ENCODE peak calls at places on chromosomes 13 and 19, in eight cellular contexts. One of them, this sample, is unnamed.

GRCh38 chr19:30719189-30719990 is 347.2 kb downstream of the ZNF536 start:
- DNase-seq in psoas muscle: peak
- DNase-seq in fibroblast of lung: peak
- DNase-seq in MM.1S: peak
- DNase-seq in pancreas: peak
- DNase-seq in AG04450: no peak
- DNase-seq in epithelial cell of proximal tubule: no peak
- DNase-seq in tibial artery: no peak
- DNase-seq in this sample: peak

GRCh38 chr19:55468054-55468393 is 3.5 kb upstream of the C19orf85 start:
- DNase-seq in psoas muscle: no peak
- DNase-seq in fibroblast of lung: no peak
- DNase-seq in MM.1S: no peak
- DNase-seq in pancreas: no peak
- DNase-seq in AG04450: no peak
- DNase-seq in epithelial cell of proximal tubule: no peak
- DNase-seq in tibial artery: no peak
- DNase-seq in this sample: no peak

GRCh38 chr19:19642506-19643157 is 825 bp downstream of the GMIP start:
- DNase-seq in psoas muscle: no peak
- DNase-seq in fibroblast of lung: no peak
- DNase-seq in MM.1S: no peak
- DNase-seq in pancreas: no peak
- DNase-seq in AG04450: no peak
- DNase-seq in epithelial cell of proximal tubule: no peak
- DNase-seq in tibial artery: no peak
- DNase-seq in this sample: peak

GRCh38 chr19:41999071-41999877 is 5.2 kb upstream of the ATP1A3 start:
- DNase-seq in psoas muscle: no peak
- DNase-seq in fibroblast of lung: no peak
- DNase-seq in MM.1S: peak
- DNase-seq in pancreas: no peak
- DNase-seq in AG04450: no peak
- DNase-seq in epithelial cell of proximal tubule: no peak
- DNase-seq in tibial artery: no peak
- DNase-seq in this sample: no peak

GRCh38 chr13:45215392-45216077 is 14.7 kb upstream of the KCTD4 start:
- DNase-seq in psoas muscle: no peak
- DNase-seq in fibroblast of lung: no peak
- DNase-seq in MM.1S: no peak
- DNase-seq in pancreas: no peak
- DNase-seq in AG04450: no peak
- DNase-seq in epithelial cell of proximal tubule: no peak
- DNase-seq in tibial artery: no peak
- DNase-seq in this sample: peak

GRCh38 chr19:6066661-6067646 is 43.3 kb downstream of the RFX2 start:
- DNase-seq in psoas muscle: peak
- DNase-seq in fibroblast of lung: peak
- DNase-seq in MM.1S: no peak
- DNase-seq in pancreas: peak
- DNase-seq in AG04450: no peak
- DNase-seq in epithelial cell of proximal tubule: peak
- DNase-seq in tibial artery: peak
- DNase-seq in this sample: peak

GRCh38 chr19:2476451-2477140 is 669 bp downstream of the GADD45B start:
- DNase-seq in psoas muscle: peak
- DNase-seq in fibroblast of lung: peak
- DNase-seq in MM.1S: peak
- DNase-seq in pancreas: peak
- DNase-seq in AG04450: no peak
- DNase-seq in epithelial cell of proximal tubule: no peak
- DNase-seq in tibial artery: peak
- DNase-seq in this sample: peak

GRCh38 chr19:53002479-53002878 is 11.2 kb upstream of the ERVV-1 start:
- DNase-seq in psoas muscle: no peak
- DNase-seq in fibroblast of lung: no peak
- DNase-seq in MM.1S: no peak
- DNase-seq in pancreas: no peak
- DNase-seq in AG04450: no peak
- DNase-seq in epithelial cell of proximal tubule: no peak
- DNase-seq in tibial artery: no peak
- DNase-seq in this sample: no peak

GRCh38 chr19:28553005-28553404 is 659.9 kb downstream of the UQCRFS1 start:
- DNase-seq in psoas muscle: no peak
- DNase-seq in fibroblast of lung: peak
- DNase-seq in MM.1S: no peak
- DNase-seq in pancreas: no peak
- DNase-seq in AG04450: no peak
- DNase-seq in epithelial cell of proximal tubule: no peak
- DNase-seq in tibial artery: no peak
- DNase-seq in this sample: no peak

GRCh38 chr13:42275098-42275471 is 3.1 kb downstream of the AKAP11 start:
- DNase-seq in psoas muscle: no peak
- DNase-seq in fibroblast of lung: no peak
- DNase-seq in MM.1S: peak
- DNase-seq in pancreas: no peak
- DNase-seq in AG04450: no peak
- DNase-seq in epithelial cell of proximal tubule: no peak
- DNase-seq in tibial artery: no peak
- DNase-seq in this sample: no peak

GRCh38 chr13:101511766-101512165 is 59.3 kb downstream of the ITGBL1 start:
- DNase-seq in psoas muscle: no peak
- DNase-seq in fibroblast of lung: peak
- DNase-seq in MM.1S: no peak
- DNase-seq in pancreas: no peak
- DNase-seq in AG04450: no peak
- DNase-seq in epithelial cell of proximal tubule: no peak
- DNase-seq in tibial artery: no peak
- DNase-seq in this sample: peak

GRCh38 chr19:8335343-8336071 is 7.6 kb downstream of the KANK3 start:
- DNase-seq in psoas muscle: no peak
- DNase-seq in fibroblast of lung: no peak
- DNase-seq in MM.1S: no peak
- DNase-seq in pancreas: no peak
- DNase-seq in AG04450: no peak
- DNase-seq in epithelial cell of proximal tubule: no peak
- DNase-seq in tibial artery: no peak
- DNase-seq in this sample: no peak

GRCh38 chr19:6514926-6515325 is 12.8 kb upstream of the TUBB4A start:
- DNase-seq in psoas muscle: no peak
- DNase-seq in fibroblast of lung: no peak
- DNase-seq in MM.1S: no peak
- DNase-seq in pancreas: no peak
- DNase-seq in AG04450: no peak
- DNase-seq in epithelial cell of proximal tubule: no peak
- DNase-seq in tibial artery: no peak
- DNase-seq in this sample: no peak

GRCh38 chr13:59681630-59682311 is 482.0 kb downstream of the DIAPH3 start:
- DNase-seq in psoas muscle: no peak
- DNase-seq in fibroblast of lung: no peak
- DNase-seq in MM.1S: no peak
- DNase-seq in pancreas: no peak
- DNase-seq in AG04450: no peak
- DNase-seq in epithelial cell of proximal tubule: no peak
- DNase-seq in tibial artery: no peak
- DNase-seq in this sample: peak

GRCh38 chr13:59677430-59677829 is 486.3 kb downstream of the DIAPH3 start:
- DNase-seq in psoas muscle: no peak
- DNase-seq in fibroblast of lung: no peak
- DNase-seq in MM.1S: no peak
- DNase-seq in pancreas: no peak
- DNase-seq in AG04450: no peak
- DNase-seq in epithelial cell of proximal tubule: no peak
- DNase-seq in tibial artery: no peak
- DNase-seq in this sample: no peak

GRCh38 chr13:59677966-59678814 is 485.5 kb downstream of the DIAPH3 start:
- DNase-seq in psoas muscle: no peak
- DNase-seq in fibroblast of lung: peak
- DNase-seq in MM.1S: peak
- DNase-seq in pancreas: peak
- DNase-seq in AG04450: peak
- DNase-seq in epithelial cell of proximal tubule: no peak
- DNase-seq in tibial artery: no peak
- DNase-seq in this sample: peak

GRCh38 chr13:59679239-59679638 is 484.5 kb downstream of the DIAPH3 start:
- DNase-seq in psoas muscle: no peak
- DNase-seq in fibroblast of lung: no peak
- DNase-seq in MM.1S: no peak
- DNase-seq in pancreas: no peak
- DNase-seq in AG04450: no peak
- DNase-seq in epithelial cell of proximal tubule: no peak
- DNase-seq in tibial artery: no peak
- DNase-seq in this sample: no peak

GRCh38 chr13:59680429-59681024 is 483.2 kb downstream of the DIAPH3 start:
- DNase-seq in psoas muscle: no peak
- DNase-seq in fibroblast of lung: peak
- DNase-seq in MM.1S: peak
- DNase-seq in pancreas: no peak
- DNase-seq in AG04450: no peak
- DNase-seq in epithelial cell of proximal tubule: no peak
- DNase-seq in tibial artery: no peak
- DNase-seq in this sample: peak
- TF ChIP-seq CTCF in psoas muscle: peak
- TF ChIP-seq CTCF in fibroblast of lung: peak
- TF ChIP-seq CTCF in MM.1S: peak
- TF ChIP-seq CTCF in pancreas: peak
- TF ChIP-seq CTCF in AG04450: peak
- TF ChIP-seq CTCF in epithelial cell of proximal tubule: peak
- TF ChIP-seq CTCF in tibial artery: peak
- TF ChIP-seq CTCF in this sample: peak

GRCh38 chr19:13092608-13093260 is 9.9 kb downstream of the LYL1 start:
- DNase-seq in psoas muscle: no peak
- DNase-seq in fibroblast of lung: peak
- DNase-seq in MM.1S: no peak
- DNase-seq in pancreas: no peak
- DNase-seq in AG04450: no peak
- DNase-seq in epithelial cell of proximal tubule: no peak
- DNase-seq in tibial artery: no peak
- DNase-seq in this sample: peak

GRCh38 chr19:13092206-13092605 is 10.5 kb downstream of the LYL1 start:
- DNase-seq in psoas muscle: no peak
- DNase-seq in fibroblast of lung: no peak
- DNase-seq in MM.1S: no peak
- DNase-seq in pancreas: no peak
- DNase-seq in AG04450: no peak
- DNase-seq in epithelial cell of proximal tubule: no peak
- DNase-seq in tibial artery: no peak
- DNase-seq in this sample: no peak

GRCh38 chr19:13090511-13091231 is 12.0 kb downstream of the LYL1 start:
- DNase-seq in psoas muscle: no peak
- DNase-seq in fibroblast of lung: no peak
- DNase-seq in MM.1S: no peak
- DNase-seq in pancreas: no peak
- DNase-seq in AG04450: no peak
- DNase-seq in epithelial cell of proximal tubule: no peak
- DNase-seq in tibial artery: no peak
- DNase-seq in this sample: no peak

GRCh38 chr19:13089857-13090507 is 12.7 kb downstream of the LYL1 start:
- DNase-seq in psoas muscle: no peak
- DNase-seq in fibroblast of lung: no peak
- DNase-seq in MM.1S: no peak
- DNase-seq in pancreas: no peak
- DNase-seq in AG04450: no peak
- DNase-seq in epithelial cell of proximal tubule: no peak
- DNase-seq in tibial artery: no peak
- DNase-seq in this sample: no peak

DNA sequence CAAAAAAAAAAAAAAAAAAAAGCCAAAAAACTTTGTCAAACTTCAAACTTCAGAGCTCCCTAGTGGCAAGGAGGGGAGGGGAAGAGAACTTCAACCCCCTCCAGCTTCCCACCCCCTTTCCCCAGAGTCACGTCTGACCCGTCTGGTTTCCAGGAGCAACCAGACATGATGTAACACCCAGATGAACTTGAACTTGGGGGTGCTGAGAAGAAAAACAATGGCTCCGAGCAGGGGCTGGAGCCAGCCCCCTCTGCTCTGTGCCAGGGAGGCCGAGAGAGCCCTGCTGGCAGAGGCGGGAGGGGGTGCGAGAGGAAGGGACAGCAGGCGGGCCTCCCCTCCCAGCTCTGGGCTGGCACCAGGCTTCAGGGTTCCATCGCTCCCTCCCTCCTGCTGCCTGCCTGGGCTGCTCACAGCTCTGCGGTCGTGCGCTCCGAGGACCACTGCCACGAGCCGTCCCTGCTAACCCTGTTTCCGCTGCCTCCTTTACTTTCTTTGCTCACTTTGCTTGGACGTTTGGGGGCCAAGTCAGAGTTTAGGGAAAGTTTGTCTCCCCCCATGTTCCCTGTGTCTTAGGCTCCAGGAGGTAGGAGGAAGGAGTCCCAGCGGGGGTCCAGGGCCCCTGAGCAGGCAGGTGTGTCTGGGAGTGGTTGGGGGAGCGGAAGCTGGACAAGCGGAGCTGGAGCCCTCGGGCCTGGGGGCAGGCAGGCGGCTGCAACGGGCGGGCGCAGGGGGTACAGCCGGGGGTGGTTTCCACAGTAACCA is 11.1 kb downstream of the LYL1 start:
- DNase-seq in psoas muscle: peak
- DNase-seq in fibroblast of lung: peak
- DNase-seq in MM.1S: no peak
- DNase-seq in pancreas: no peak
- DNase-seq in AG04450: no peak
- DNase-seq in epithelial cell of proximal tubule: no peak
- DNase-seq in tibial artery: peak
- DNase-seq in this sample: peak
- H3K4me3 ChIP-seq in psoas muscle: no peak
- H3K4me3 ChIP-seq in fibroblast of lung: no peak
- H3K4me3 ChIP-seq in MM.1S: no peak
- H3K4me3 ChIP-seq in pancreas: no peak
- H3K4me3 ChIP-seq in AG04450: no peak
- H3K4me3 ChIP-seq in epithelial cell of proximal tubule: no peak
- H3K4me3 ChIP-seq in tibial artery: peak
- H3K4me3 ChIP-seq in this sample: no peak

DNA sequence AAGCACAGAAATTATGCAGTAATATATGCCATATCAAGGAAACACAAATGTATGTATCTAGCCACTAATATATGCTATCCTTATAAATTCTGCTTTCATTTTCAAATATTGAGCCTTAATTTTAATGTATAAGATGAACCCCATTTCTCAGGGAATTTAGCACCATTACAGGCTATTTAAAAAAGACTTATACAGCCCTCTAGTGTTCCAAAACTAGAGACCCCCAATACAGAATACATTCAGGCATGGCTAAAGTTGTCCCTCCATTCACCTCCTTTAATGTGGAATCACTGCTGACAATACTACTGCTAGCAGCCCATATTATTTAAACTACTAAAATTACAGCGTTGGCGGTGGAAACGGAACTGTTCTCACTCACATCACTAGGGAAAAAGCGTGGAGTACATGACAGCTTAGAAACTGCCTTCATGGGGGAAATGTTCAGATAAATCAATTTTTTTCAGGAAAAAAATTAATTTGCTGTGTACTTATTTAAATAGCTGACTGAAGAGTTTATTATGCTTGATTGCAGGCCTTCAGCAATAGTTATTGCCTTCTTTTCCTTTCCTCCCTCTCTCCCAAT is 541.0 kb downstream of the PCDH9 start:
- DNase-seq in psoas muscle: no peak
- DNase-seq in fibroblast of lung: peak
- DNase-seq in MM.1S: no peak
- DNase-seq in pancreas: no peak
- DNase-seq in AG04450: no peak
- DNase-seq in epithelial cell of proximal tubule: no peak
- DNase-seq in tibial artery: no peak
- DNase-seq in this sample: no peak
- TF ChIP-seq CTCF in psoas muscle: peak
- TF ChIP-seq CTCF in fibroblast of lung: peak
- TF ChIP-seq CTCF in MM.1S: no peak
- TF ChIP-seq CTCF in pancreas: no peak
- TF ChIP-seq CTCF in AG04450: peak
- TF ChIP-seq CTCF in epithelial cell of proximal tubule: peak
- TF ChIP-seq CTCF in tibial artery: no peak
- TF ChIP-seq CTCF in this sample: peak

GRCh38 chr13:49220856-49221614 is 897 bp downstream of the MLNR start:
- DNase-seq in psoas muscle: no peak
- DNase-seq in fibroblast of lung: peak
- DNase-seq in MM.1S: no peak
- DNase-seq in pancreas: no peak
- DNase-seq in AG04450: no peak
- DNase-seq in epithelial cell of proximal tubule: no peak
- DNase-seq in tibial artery: no peak
- DNase-seq in this sample: no peak
- H3K4me3 ChIP-seq in psoas muscle: peak
- H3K4me3 ChIP-seq in fibroblast of lung: no peak
- H3K4me3 ChIP-seq in MM.1S: no peak
- H3K4me3 ChIP-seq in pancreas: peak
- H3K4me3 ChIP-seq in AG04450: peak
- H3K4me3 ChIP-seq in epithelial cell of proximal tubule: no peak
- H3K4me3 ChIP-seq in tibial artery: peak
- H3K4me3 ChIP-seq in this sample: no peak

This sample was measured in AG10803.